ENCODE peak calls at places on chromosomes 6 and 20, in nine cellular contexts. X is NCI-H345; Q is stimulated activated naive B cell treated with anti-CD40 and anti-IgM and Interleukin-4, amounts not matched to agents 10 μg/mL and 1 μg/mL and 100 μg/mL, for 72 hours; K is upper lobe of left lung; L is CD8-positive, alpha-beta memory T cell; B is fibroblast of mammary gland; I is GM23248; S is EH; E is skeletal muscle cell. F is an unnamed sample.

GRCh38 chr6:99225172-99225571 is 124.3 kb downstream of the FAXC start:
- DNase-seq in X (no peak), Q (no peak), K (no peak), L (no peak), B (no peak), I (no peak), S (no peak), E (no peak), F (no peak)

GRCh38 chr20:64111841-64112641 is 4.7 kb upstream of the NPBWR2 start:
- DNase-seq in X (no peak), Q (no peak), K (no peak), L (no peak), B (no peak), I (no peak), S (no peak), E (no peak), F (no peak)

GRCh38 chr6:147530132-147531060 is 21.9 kb downstream of the SAMD5 start:
- DNase-seq in X (no peak), Q (no peak), K (no peak), L (no peak), B (no peak), I (no peak), S (no peak), E (no peak), F (no peak)

GRCh38 chr6:6678185-6678671 is 89.7 kb downstream of the LY86 start:
- DNase-seq in X (peak), Q (no peak), K (no peak), L (no peak), B (peak), I (peak), S (no peak), E (no peak), F (no peak)

GRCh38 chr20:4216866-4217265 is 201.5 kb upstream of the RNF24 start:
- DNase-seq in X (no peak), Q (no peak), K (no peak), L (no peak), B (no peak), I (no peak), S (no peak), E (no peak), F (no peak)

GRCh38 chr6:105259912-105260889 is 80.4 kb upstream of the POPDC3 start:
- DNase-seq in X (peak), Q (no peak), K (no peak), L (no peak), B (no peak), I (no peak), S (no peak), E (no peak), F (no peak)

GRCh38 chr6:167676000-167676665 is 150.6 kb upstream of the AFDN start:
- DNase-seq in X (no peak), Q (no peak), K (no peak), L (no peak), B (no peak), I (no peak), S (no peak), E (no peak), F (no peak)

GRCh38 chr6:96016781-96017180 is 1.0 kb downstream of the FUT9 start:
- DNase-seq in X (peak), Q (no peak), K (no peak), L (no peak), B (no peak), I (no peak), S (no peak), E (no peak), F (no peak)

GRCh38 chr20:12331236-12331635 is 413.5 kb downstream of the BTBD3 start:
- DNase-seq in X (peak), Q (no peak), K (no peak), L (no peak), B (no peak), I (no peak), S (no peak), E (no peak), F (no peak)

GRCh38 chr6:140960566-140960965 is 1172.2 kb upstream of the GJE1 start:
- DNase-seq in X (no peak), Q (no peak), K (no peak), L (no peak), B (no peak), I (no peak), S (peak), E (no peak), F (no peak)